ENCODE peak calls at places on chromosomes 16 and 17, in eight cellular contexts. One of them, this sample, is unnamed. For H3K27me3 and H3K36me3, the result is how much of the 10 kb centered on the place peaks cover.

GRCh38 chr16:20904507-20905079 is 4.0 kb downstream of the LYRM1 start:
- DNase-seq in left ventricle myocardium inferior: no peak
- DNase-seq in cardiac muscle cell: peak
- DNase-seq in heart left ventricle: no peak
- DNase-seq in heart right ventricle: no peak
- DNase-seq in thyroid gland: no peak
- DNase-seq in CD8-positive, alpha-beta T cell: no peak
- DNase-seq in mammary epithelial cell: peak
- DNase-seq in this sample: no peak

GRCh38 chr16:19017179-19017578 is 33.4 kb downstream of the TMC7 start:
- DNase-seq in cardiac muscle cell: no peak
- DNase-seq in heart left ventricle: no peak
- DNase-seq in left ventricle myocardium inferior: no peak
- DNase-seq in thyroid gland: no peak
- DNase-seq in mammary epithelial cell: no peak
- DNase-seq in CD8-positive, alpha-beta T cell: no peak
- DNase-seq in heart right ventricle: no peak
- DNase-seq in this sample: no peak

GRCh38 chr17:73613271-73613941 is 30.8 kb downstream of the SDK2 start:
- DNase-seq in cardiac muscle cell: no peak
- DNase-seq in left ventricle myocardium inferior: no peak
- DNase-seq in thyroid gland: no peak
- DNase-seq in mammary epithelial cell: no peak
- DNase-seq in heart left ventricle: no peak
- DNase-seq in CD8-positive, alpha-beta T cell: no peak
- DNase-seq in heart right ventricle: no peak
- DNase-seq in this sample: peak

GRCh38 chr16:89618114-89618999 is 4.9 kb downstream of the DPEP1 start:
- DNase-seq in cardiac muscle cell: peak
- DNase-seq in thyroid gland: peak
- DNase-seq in heart left ventricle: no peak
- DNase-seq in CD8-positive, alpha-beta T cell: no peak
- DNase-seq in heart right ventricle: no peak
- DNase-seq in left ventricle myocardium inferior: no peak
- DNase-seq in mammary epithelial cell: no peak
- DNase-seq in this sample: no peak

GRCh38 chr16:13390093-13390985 is 488.9 kb downstream of the SHISA9 start:
- DNase-seq in CD8-positive, alpha-beta T cell: no peak
- DNase-seq in thyroid gland: peak
- DNase-seq in heart left ventricle: no peak
- DNase-seq in cardiac muscle cell: no peak
- DNase-seq in left ventricle myocardium inferior: no peak
- DNase-seq in mammary epithelial cell: no peak
- DNase-seq in heart right ventricle: no peak
- DNase-seq in this sample: no peak

GRCh38 chr16:10040136-10041080 is 141.8 kb downstream of the GRIN2A start:
- DNase-seq in thyroid gland: no peak
- DNase-seq in CD8-positive, alpha-beta T cell: no peak
- DNase-seq in left ventricle myocardium inferior: no peak
- DNase-seq in mammary epithelial cell: no peak
- DNase-seq in cardiac muscle cell: no peak
- DNase-seq in heart right ventricle: no peak
- DNase-seq in heart left ventricle: no peak
- DNase-seq in this sample: peak

GRCh38 chr16:83878838-83879237 is 20.1 kb upstream of the MLYCD start:
- DNase-seq in CD8-positive, alpha-beta T cell: no peak
- DNase-seq in cardiac muscle cell: peak
- DNase-seq in thyroid gland: no peak
- DNase-seq in left ventricle myocardium inferior: no peak
- DNase-seq in heart left ventricle: no peak
- DNase-seq in mammary epithelial cell: peak
- DNase-seq in heart right ventricle: no peak
- DNase-seq in this sample: peak

GRCh38 chr17:5035356-5035755 is at the start of gene SLC52A1:
- DNase-seq in CD8-positive, alpha-beta T cell: no peak
- DNase-seq in heart right ventricle: no peak
- DNase-seq in cardiac muscle cell: no peak
- DNase-seq in left ventricle myocardium inferior: no peak
- DNase-seq in mammary epithelial cell: peak
- DNase-seq in thyroid gland: peak
- DNase-seq in heart left ventricle: no peak
- DNase-seq in this sample: peak

GRCh38 chr16:88479795-88480760 is 27.0 kb downstream of the ZFPM1 start:
- DNase-seq in left ventricle myocardium inferior: no peak
- DNase-seq in CD8-positive, alpha-beta T cell: no peak
- DNase-seq in heart left ventricle: no peak
- DNase-seq in cardiac muscle cell: no peak
- DNase-seq in mammary epithelial cell: no peak
- DNase-seq in heart right ventricle: no peak
- DNase-seq in thyroid gland: no peak
- DNase-seq in this sample: no peak

GRCh38 chr17:57862410-57862989 is 12.7 kb upstream of the MRPS23 start:
- DNase-seq in cardiac muscle cell: no peak
- DNase-seq in thyroid gland: no peak
- DNase-seq in left ventricle myocardium inferior: no peak
- DNase-seq in CD8-positive, alpha-beta T cell: no peak
- DNase-seq in mammary epithelial cell: no peak
- DNase-seq in heart right ventricle: no peak
- DNase-seq in heart left ventricle: no peak
- DNase-seq in this sample: peak

GRCh38 chr16:78444-79145 is 570 bp downstream of the MPG start:
- DNase-seq in CD8-positive, alpha-beta T cell: no peak
- DNase-seq in heart left ventricle: peak
- DNase-seq in cardiac muscle cell: peak
- DNase-seq in thyroid gland: peak
- DNase-seq in mammary epithelial cell: no peak
- DNase-seq in heart right ventricle: no peak
- DNase-seq in left ventricle myocardium inferior: peak
- DNase-seq in this sample: no peak

GRCh38 chr17:44952946-44953475 is 5.4 kb upstream of the KIF18B start:
- DNase-seq in CD8-positive, alpha-beta T cell: no peak
- DNase-seq in mammary epithelial cell: no peak
- DNase-seq in heart left ventricle: no peak
- DNase-seq in thyroid gland: no peak
- DNase-seq in left ventricle myocardium inferior: no peak
- DNase-seq in cardiac muscle cell: no peak
- DNase-seq in heart right ventricle: no peak
- DNase-seq in this sample: no peak

GRCh38 chr16:52251495-52251894 is 295.4 kb downstream of the TOX3 start:
- DNase-seq in cardiac muscle cell: peak
- DNase-seq in heart left ventricle: no peak
- DNase-seq in heart right ventricle: no peak
- DNase-seq in thyroid gland: no peak
- DNase-seq in mammary epithelial cell: peak
- DNase-seq in CD8-positive, alpha-beta T cell: no peak
- DNase-seq in left ventricle myocardium inferior: no peak
- DNase-seq in this sample: no peak

GRCh38 chr17:73821665-73822064 is 177.4 kb upstream of the SDK2 start:
- DNase-seq in mammary epithelial cell: no peak
- DNase-seq in left ventricle myocardium inferior: no peak
- DNase-seq in heart left ventricle: no peak
- DNase-seq in cardiac muscle cell: no peak
- DNase-seq in CD8-positive, alpha-beta T cell: no peak
- DNase-seq in thyroid gland: no peak
- DNase-seq in heart right ventricle: no peak
- DNase-seq in this sample: no peak

GRCh38 chr17:1934901-1935300 is 90.2 kb downstream of the RTN4RL1 start:
- DNase-seq in mammary epithelial cell: no peak
- DNase-seq in heart left ventricle: no peak
- DNase-seq in thyroid gland: no peak
- DNase-seq in cardiac muscle cell: no peak
- DNase-seq in heart right ventricle: no peak
- DNase-seq in CD8-positive, alpha-beta T cell: no peak
- DNase-seq in left ventricle myocardium inferior: no peak
- DNase-seq in this sample: peak

GRCh38 chr17:57462007-57462579 is 205.8 kb downstream of the MSI2 start:
- DNase-seq in heart left ventricle: no peak
- DNase-seq in thyroid gland: no peak
- DNase-seq in left ventricle myocardium inferior: no peak
- DNase-seq in cardiac muscle cell: no peak
- DNase-seq in CD8-positive, alpha-beta T cell: no peak
- DNase-seq in mammary epithelial cell: no peak
- DNase-seq in heart right ventricle: no peak
- DNase-seq in this sample: no peak

GRCh38 chr16:79170565-79171242 is 429.8 kb downstream of the MAF start:
- DNase-seq in CD8-positive, alpha-beta T cell: no peak
- DNase-seq in heart left ventricle: no peak
- DNase-seq in cardiac muscle cell: peak
- DNase-seq in left ventricle myocardium inferior: no peak
- DNase-seq in mammary epithelial cell: no peak
- DNase-seq in heart right ventricle: peak
- DNase-seq in thyroid gland: no peak
- DNase-seq in this sample: no peak

GRCh38 chr16:1471569-1472194 is 3.1 kb downstream of the CLCN7 start:
- DNase-seq in CD8-positive, alpha-beta T cell: no peak
- DNase-seq in heart right ventricle: no peak
- DNase-seq in cardiac muscle cell: no peak
- DNase-seq in thyroid gland: no peak
- DNase-seq in left ventricle myocardium inferior: no peak
- DNase-seq in heart left ventricle: no peak
- DNase-seq in mammary epithelial cell: no peak
- DNase-seq in this sample: no peak

GRCh38 chr16:1361685-1362360 is 10.1 kb downstream of the GNPTG start:
- DNase-seq in heart left ventricle: no peak
- DNase-seq in mammary epithelial cell: no peak
- DNase-seq in thyroid gland: no peak
- DNase-seq in CD8-positive, alpha-beta T cell: no peak
- DNase-seq in cardiac muscle cell: no peak
- DNase-seq in heart right ventricle: no peak
- DNase-seq in left ventricle myocardium inferior: no peak
- DNase-seq in this sample: no peak

GRCh38 chr17:9875441-9875840 is 29.6 kb downstream of the RCVRN start:
- DNase-seq in left ventricle myocardium inferior: no peak
- DNase-seq in heart right ventricle: no peak
- DNase-seq in heart left ventricle: no peak
- DNase-seq in thyroid gland: no peak
- DNase-seq in cardiac muscle cell: peak
- DNase-seq in CD8-positive, alpha-beta T cell: no peak
- DNase-seq in mammary epithelial cell: no peak
- DNase-seq in this sample: peak

GRCh38 chr17:2396568-2397246 is 4.2 kb downstream of the MNT start:
- DNase-seq in mammary epithelial cell: peak
- DNase-seq in CD8-positive, alpha-beta T cell: no peak
- DNase-seq in thyroid gland: peak
- DNase-seq in left ventricle myocardium inferior: peak
- DNase-seq in heart left ventricle: peak
- DNase-seq in cardiac muscle cell: peak
- DNase-seq in heart right ventricle: peak
- DNase-seq in this sample: peak

GRCh38 chr16:52912565-52913173 is 140.0 kb downstream of the CHD9NB start:
- DNase-seq in heart right ventricle: peak
- DNase-seq in mammary epithelial cell: peak
- DNase-seq in cardiac muscle cell: peak
- DNase-seq in heart left ventricle: no peak
- DNase-seq in thyroid gland: peak
- DNase-seq in CD8-positive, alpha-beta T cell: peak
- DNase-seq in left ventricle myocardium inferior: peak
- DNase-seq in this sample: peak

GRCh38 chr17:17151962-17152361 is 54.2 kb downstream of the PLD6 start:
- DNase-seq in mammary epithelial cell: peak
- DNase-seq in cardiac muscle cell: peak
- DNase-seq in thyroid gland: peak
- DNase-seq in left ventricle myocardium inferior: peak
- DNase-seq in heart right ventricle: peak
- DNase-seq in heart left ventricle: peak
- DNase-seq in CD8-positive, alpha-beta T cell: no peak
- DNase-seq in this sample: no peak

GRCh38 chr16:56350491-56351405 is 74.6 kb downstream of the AMFR start:
- DNase-seq in heart left ventricle: no peak
- DNase-seq in thyroid gland: no peak
- DNase-seq in CD8-positive, alpha-beta T cell: no peak
- DNase-seq in heart right ventricle: no peak
- DNase-seq in left ventricle myocardium inferior: no peak
- DNase-seq in mammary epithelial cell: no peak
- DNase-seq in cardiac muscle cell: no peak
- DNase-seq in this sample: no peak

GRCh38 chr16:56310685-56311084 is 114.7 kb downstream of the AMFR start:
- DNase-seq in heart left ventricle: no peak
- DNase-seq in cardiac muscle cell: no peak
- DNase-seq in heart right ventricle: no peak
- DNase-seq in mammary epithelial cell: no peak
- DNase-seq in thyroid gland: no peak
- DNase-seq in left ventricle myocardium inferior: no peak
- DNase-seq in CD8-positive, alpha-beta T cell: no peak
- DNase-seq in this sample: no peak

GRCh38 chr16:86289907-86290306 is 220.4 kb upstream of the FOXF1 start:
- DNase-seq in mammary epithelial cell: no peak
- DNase-seq in left ventricle myocardium inferior: no peak
- DNase-seq in cardiac muscle cell: no peak
- DNase-seq in CD8-positive, alpha-beta T cell: no peak
- DNase-seq in heart right ventricle: no peak
- DNase-seq in heart left ventricle: no peak
- DNase-seq in thyroid gland: no peak
- DNase-seq in this sample: no peak
- H3K27me3 ChIP-seq in mammary epithelial cell: under half
- H3K27me3 ChIP-seq in left ventricle myocardium inferior: half or more
- H3K27me3 ChIP-seq in cardiac muscle cell: half or more
- H3K27me3 ChIP-seq in CD8-positive, alpha-beta T cell: under half
- H3K27me3 ChIP-seq in heart right ventricle: half or more
- H3K27me3 ChIP-seq in heart left ventricle: half or more
- H3K27me3 ChIP-seq in thyroid gland: under half
- H3K27me3 ChIP-seq in this sample: half or more

DNA sequence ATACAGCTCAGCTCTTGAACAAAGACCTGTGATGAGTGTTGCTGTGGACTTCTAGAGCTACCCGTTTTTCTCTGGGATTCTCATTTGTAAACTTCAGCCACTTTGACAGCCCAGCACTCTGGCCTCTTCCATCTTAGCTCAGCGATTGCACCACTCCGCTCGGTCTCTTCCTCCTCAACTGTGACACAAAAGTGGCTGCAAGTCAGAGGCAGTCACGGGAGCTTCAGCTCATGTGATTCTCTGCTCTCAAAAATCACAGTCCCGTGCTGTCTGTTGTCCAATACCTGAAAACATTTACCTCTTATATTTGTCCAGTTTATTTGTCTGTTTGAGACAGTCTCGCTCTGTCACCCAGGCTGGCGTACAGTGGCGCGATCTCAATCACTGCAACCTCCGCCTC is 75.7 kb upstream of the DNAH17 start:
- DNase-seq in mammary epithelial cell: no peak
- DNase-seq in heart left ventricle: no peak
- DNase-seq in left ventricle myocardium inferior: no peak
- DNase-seq in cardiac muscle cell: no peak
- DNase-seq in CD8-positive, alpha-beta T cell: no peak
- DNase-seq in thyroid gland: peak
- DNase-seq in heart right ventricle: no peak
- DNase-seq in this sample: no peak
- H3K4me3 ChIP-seq in mammary epithelial cell: no peak
- H3K4me3 ChIP-seq in heart left ventricle: no peak
- H3K4me3 ChIP-seq in left ventricle myocardium inferior: no peak
- H3K4me3 ChIP-seq in cardiac muscle cell: no peak
- H3K4me3 ChIP-seq in CD8-positive, alpha-beta T cell: no peak
- H3K4me3 ChIP-seq in thyroid gland: no peak
- H3K4me3 ChIP-seq in heart right ventricle: no peak
- H3K4me3 ChIP-seq in this sample: no peak

GRCh38 chr16:50618238-50618918 is 62.7 kb downstream of the SNX20 start:
- DNase-seq in cardiac muscle cell: no peak
- DNase-seq in thyroid gland: no peak
- DNase-seq in CD8-positive, alpha-beta T cell: no peak
- DNase-seq in left ventricle myocardium inferior: no peak
- DNase-seq in heart left ventricle: no peak
- DNase-seq in heart right ventricle: no peak
- DNase-seq in mammary epithelial cell: no peak
- DNase-seq in this sample: no peak
- H3K36me3 ChIP-seq in cardiac muscle cell: under half
- H3K36me3 ChIP-seq in thyroid gland: under half
- H3K36me3 ChIP-seq in CD8-positive, alpha-beta T cell: under half
- H3K36me3 ChIP-seq in left ventricle myocardium inferior: under half
- H3K36me3 ChIP-seq in heart left ventricle: under half
- H3K36me3 ChIP-seq in heart right ventricle: under half
- H3K36me3 ChIP-seq in mammary epithelial cell: under half
- H3K36me3 ChIP-seq in this sample: under half

GRCh38 chr17:39212841-39213480 is 12.8 kb downstream of the STAC2 start:
- DNase-seq in cardiac muscle cell: no peak
- DNase-seq in thyroid gland: peak
- DNase-seq in heart left ventricle: no peak
- DNase-seq in CD8-positive, alpha-beta T cell: no peak
- DNase-seq in heart right ventricle: peak
- DNase-seq in mammary epithelial cell: no peak
- DNase-seq in left ventricle myocardium inferior: no peak
- DNase-seq in this sample: peak
- H3K27me3 ChIP-seq in cardiac muscle cell: under half
- H3K27me3 ChIP-seq in thyroid gland: under half
- H3K27me3 ChIP-seq in heart left ventricle: under half
- H3K27me3 ChIP-seq in CD8-positive, alpha-beta T cell: under half
- H3K27me3 ChIP-seq in heart right ventricle: under half
- H3K27me3 ChIP-seq in mammary epithelial cell: under half
- H3K27me3 ChIP-seq in left ventricle myocardium inferior: under half
- H3K27me3 ChIP-seq in this sample: under half

This sample was measured in H7.